ENCODE peak calls at places on chromosomes 2 and 18, in ten cellular contexts. F, C, G, W, J, V, X, Q, D and I are unnamed samples.
A peak's percentile ranks its signal among the peaks of the same experiment; 100 is the strongest.

GRCh38 chr18:76445275-76445674 is 49.8 kb downstream of the ZNF516 start:
- DNase-seq in F (no peak), C (no peak), G (no peak), W (no peak), J (peak; percentile 90), V (peak; percentile 72), X (no peak), Q (no peak), D (no peak), I (peak; percentile 84)

GRCh38 chr2:9990735-9991134 is 39.2 kb downstream of the GRHL1 start:
- DNase-seq in F (no peak), C (peak; percentile 78), G (no peak), W (no peak), J (peak; percentile 31), V (no peak), X (no peak), Q (no peak), D (no peak), I (no peak)

GRCh38 chr2:12556762-12557161 is 160.0 kb upstream of the TRIB2 start:
- DNase-seq in F (no peak), C (no peak), G (no peak), W (no peak), J (peak; percentile 15), V (peak; percentile 71), X (no peak), Q (no peak), D (no peak), I (peak; percentile 86)

GRCh38 chr2:66862871-66863650 is 428.1 kb downstream of the MEIS1 start:
- DNase-seq in F (no peak), C (no peak), G (no peak), W (no peak), J (peak; percentile 49), V (peak; percentile 83), X (no peak), Q (no peak), D (no peak), I (peak; percentile 90)

GRCh38 chr18:39571511-39571910 is 2005.9 kb upstream of the CELF4 start:
- DNase-seq in F (no peak), C (no peak), G (no peak), W (no peak), J (peak; percentile 25), V (peak; percentile 49), X (no peak), Q (no peak), D (no peak), I (peak; percentile 6)

GRCh38 chr2:61949458-61950107 is 44.1 kb downstream of the COMMD1 start:
- DNase-seq in F (no peak), C (no peak), G (no peak), W (no peak), J (no peak), V (no peak), X (no peak), Q (no peak), D (no peak), I (no peak)

GRCh38 chr18:35111086-35111485 is 69.9 kb downstream of the MAPRE2 start:
- DNase-seq in F (no peak), C (no peak), G (no peak), W (no peak), J (no peak), V (no peak), X (no peak), Q (no peak), D (no peak), I (no peak)

GRCh38 chr2:104745856-104746255 is 108.1 kb upstream of the POU3F3 start:
- DNase-seq in F (no peak), C (no peak), G (no peak), W (no peak), J (no peak), V (no peak), X (no peak), Q (no peak), D (no peak), I (no peak)

GRCh38 chr2:45121236-45121927 is 112.1 kb upstream of the SIX2 start:
- DNase-seq in F (no peak), C (no peak), G (no peak), W (no peak), J (no peak), V (no peak), X (no peak), Q (no peak), D (no peak), I (no peak)

GRCh38 chr2:45968946-45969584 is 317.6 kb downstream of the PRKCE start:
- DNase-seq in F (no peak), C (no peak), G (no peak), W (no peak), J (peak; percentile 22), V (peak; percentile 43), X (no peak), Q (no peak), D (no peak), I (no peak)

GRCh38 chr2:238270606-238271005 is 17.8 kb downstream of the PER2 start:
- DNase-seq in F (no peak), C (no peak), G (peak; percentile 78), W (no peak), J (no peak), V (no peak), X (no peak), Q (no peak), D (no peak), I (no peak)

GRCh38 chr2:164651361-164651760 is 30.1 kb upstream of the GRB14 start:
- DNase-seq in F (no peak), C (no peak), G (no peak), W (no peak), J (no peak), V (no peak), X (no peak), Q (no peak), D (no peak), I (no peak)

GRCh38 chr18:74251297-74252031 is 40.3 kb downstream of the CYB5A start:
- DNase-seq in F (no peak), C (no peak), G (no peak), W (no peak), J (peak; percentile 61), V (peak; percentile 87), X (no peak), Q (no peak), D (no peak), I (peak; percentile 72)

GRCh38 chr2:205546417-205546816 is 135.9 kb upstream of the NRP2 start:
- DNase-seq in F (no peak), C (no peak), G (no peak), W (no peak), J (no peak), V (no peak), X (no peak), Q (no peak), D (no peak), I (no peak)

GRCh38 chr2:231029563-231029962 is 7.8 kb upstream of the C2orf72 start:
- DNase-seq in F (no peak), C (no peak), G (no peak), W (no peak), J (no peak), V (no peak), X (no peak), Q (no peak), D (no peak), I (no peak)

GRCh38 chr2:64017811-64018714 is 1.2 kb downstream of the VPS54 start:
- DNase-seq in F (no peak), C (no peak), G (no peak), W (peak; percentile 24), J (peak; percentile 18), V (peak; percentile 53), X (no peak), Q (no peak), D (no peak), I (peak; percentile 52)

GRCh38 chr2:150586858-150587257 is 99.4 kb upstream of the RND3 start:
- DNase-seq in F (no peak), C (no peak), G (no peak), W (no peak), J (peak; percentile 79), V (peak; percentile 71), X (no peak), Q (no peak), D (no peak), I (peak; percentile 91)

GRCh38 chr2:239409976-239410375 is 9.2 kb upstream of the HDAC4 start:
- DNase-seq in F (no peak), C (no peak), G (no peak), W (no peak), J (no peak), V (no peak), X (no peak), Q (no peak), D (no peak), I (no peak)

GRCh38 chr2:23456881-23457760 is 72.1 kb downstream of the KLHL29 start:
- DNase-seq in F (no peak), C (no peak), G (no peak), W (no peak), J (peak; percentile 30), V (peak; percentile 35), X (no peak), Q (no peak), D (no peak), I (peak; percentile 73)